ENCODE peak calls at places on chromosomes 6 and 20, in nine cellular contexts. E is lower lobe of right lung; Y is WERI-Rb-1; Z is keratinocyte; N is CD8-positive, alpha-beta T cell; G is glutamatergic neuron; D is nephron progenitor cell; V is omental fat pad; L is endodermal cell. K is an unnamed sample.

GRCh38 chr6:100232791-100233573 is 231.7 kb downstream of the SIM1 start:
- DNase-seq in E (no peak), Y (no peak), Z (no peak), N (no peak), G (no peak), D (no peak), V (no peak), L (no peak), K (peak; percentile 8)

GRCh38 chr20:58148891-58149290 is 79.6 kb downstream of the ANKRD60 start:
- DNase-seq in E (no peak), Y (no peak), Z (no peak), N (no peak), G (no peak), D (no peak), V (no peak), L (no peak), K (no peak)

GRCh38 chr6:127031511-127031910 is 87.0 kb upstream of the RSPO3 start:
- DNase-seq in E (no peak), Y (no peak), Z (no peak), N (no peak), G (no peak), D (no peak), V (no peak), L (no peak), K (no peak)

GRCh38 chr6:16712931-16713484 is 48.3 kb downstream of the ATXN1 start:
- DNase-seq in E (peak; percentile 77), Y (no peak), Z (peak; percentile 76), N (no peak), G (no peak), D (no peak), V (no peak), L (peak; percentile 52), K (peak; percentile 36)

GRCh38 chr6:134079406-134079921 is 27.0 kb upstream of the SLC2A12 start:
- DNase-seq in E (no peak), Y (no peak), Z (no peak), N (no peak), G (no peak), D (no peak), V (no peak), L (no peak), K (no peak)

GRCh38 chr6:7911345-7911725 is 747 bp upstream of the TXNDC5 start:
- DNase-seq in E (no peak), Y (no peak), Z (peak; percentile 26), N (no peak), G (no peak), D (no peak), V (no peak), L (peak; percentile 54), K (no peak)

GRCh38 chr6:131914234-131914633 is 36.9 kb downstream of the CCN2 start:
- DNase-seq in E (no peak), Y (no peak), Z (no peak), N (no peak), G (no peak), D (no peak), V (no peak), L (no peak), K (no peak)

GRCh38 chr6:1285589-1286340 is 26.1 kb upstream of the FOXQ1 start:
- DNase-seq in E (no peak), Y (no peak), Z (no peak), N (no peak), G (no peak), D (no peak), V (no peak), L (no peak), K (no peak)

GRCh38 chr6:4008324-4009047 is 70.5 kb downstream of the FAM217A start:
- DNase-seq in E (no peak), Y (no peak), Z (peak; percentile 33), N (no peak), G (no peak), D (no peak), V (no peak), L (no peak), K (peak; percentile 16)

GRCh38 chr6:35419431-35419830 is 32.7 kb upstream of the FANCE start:
- DNase-seq in E (no peak), Y (peak; percentile 60), Z (no peak), N (no peak), G (no peak), D (no peak), V (no peak), L (peak; percentile 54), K (no peak)
- TF ChIP-seq CTCF in E (no peak), Y (peak; percentile 87), Z (no peak), N (no peak), G (no peak), D (peak; percentile 21), V (no peak), L (peak; percentile 63), K (no peak)

GRCh38 chr6:51494342-51494741 is 593.1 kb downstream of the PKHD1 start:
- DNase-seq in E (no peak), Y (peak; percentile 21), Z (no peak), N (no peak), G (no peak), D (no peak), V (no peak), L (peak; percentile 44), K (no peak)
- TF ChIP-seq CTCF in E (no peak), Y (peak; percentile 68), Z (peak; percentile 49), N (no peak), G (peak; percentile 64), D (peak; percentile 27), V (no peak), L (peak; percentile 68), K (peak; percentile 39)

GRCh38 chr6:28769626-28770402 is 154.0 kb downstream of the TRIM27 start:
- DNase-seq in E (no peak), Y (peak; percentile 63), Z (no peak), N (no peak), G (no peak), D (peak; percentile 56), V (no peak), L (peak; percentile 85), K (peak; percentile 65)
- TF ChIP-seq CTCF in E (no peak), Y (peak; percentile 44), Z (peak; percentile 35), N (no peak), G (no peak), D (no peak), V (no peak), L (peak; percentile 60), K (peak; percentile 34)

DNA sequence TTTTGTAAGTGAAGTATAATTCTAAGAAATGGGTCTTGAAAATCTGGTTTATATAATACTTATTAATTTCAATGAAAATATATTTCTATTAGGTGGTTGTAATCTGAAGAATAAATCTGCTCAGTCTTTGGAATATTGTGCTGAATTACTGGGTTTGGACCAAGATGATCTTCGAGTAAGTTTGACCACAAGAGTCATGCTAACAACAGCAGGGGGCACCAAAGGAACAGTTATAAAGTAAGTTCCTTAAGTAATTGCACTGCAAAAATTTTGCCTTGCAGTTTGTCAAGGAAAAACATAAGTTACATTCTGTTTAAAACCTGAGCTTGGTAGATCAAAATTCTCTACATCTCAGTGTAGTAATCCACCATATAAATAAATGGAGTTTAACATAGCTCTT is 106.0 kb downstream of the MYO6 start:
- DNase-seq in E (no peak), Y (peak; percentile 35), Z (peak; percentile 4), N (no peak), G (no peak), D (peak; percentile 37), V (no peak), L (no peak), K (peak; percentile 42)
- TF ChIP-seq CTCF in E (peak; percentile 61), Y (peak; percentile 37), Z (peak; percentile 35), N (no peak), G (peak; percentile 32), D (peak; percentile 56), V (no peak), L (peak; percentile 74), K (peak; percentile 39)

GRCh38 chr20:957544-957943 is 41.4 kb upstream of the ANGPT4 start:
- DNase-seq in E (no peak), Y (no peak), Z (no peak), N (no peak), G (no peak), D (no peak), V (no peak), L (no peak), K (no peak)
- TF ChIP-seq CTCF in E (no peak), Y (peak; percentile 24), Z (no peak), N (no peak), G (peak; percentile 48), D (no peak), V (no peak), L (peak; percentile 50), K (no peak)

GRCh38 chr6:122286512-122286911 is 112.9 kb upstream of the HSF2 start:
- DNase-seq in E (no peak), Y (no peak), Z (no peak), N (no peak), G (no peak), D (no peak), V (no peak), L (no peak), K (no peak)
- TF ChIP-seq CTCF in E (no peak), Y (no peak), Z (no peak), N (no peak), G (no peak), D (no peak), V (no peak), L (no peak), K (no peak)

DNA sequence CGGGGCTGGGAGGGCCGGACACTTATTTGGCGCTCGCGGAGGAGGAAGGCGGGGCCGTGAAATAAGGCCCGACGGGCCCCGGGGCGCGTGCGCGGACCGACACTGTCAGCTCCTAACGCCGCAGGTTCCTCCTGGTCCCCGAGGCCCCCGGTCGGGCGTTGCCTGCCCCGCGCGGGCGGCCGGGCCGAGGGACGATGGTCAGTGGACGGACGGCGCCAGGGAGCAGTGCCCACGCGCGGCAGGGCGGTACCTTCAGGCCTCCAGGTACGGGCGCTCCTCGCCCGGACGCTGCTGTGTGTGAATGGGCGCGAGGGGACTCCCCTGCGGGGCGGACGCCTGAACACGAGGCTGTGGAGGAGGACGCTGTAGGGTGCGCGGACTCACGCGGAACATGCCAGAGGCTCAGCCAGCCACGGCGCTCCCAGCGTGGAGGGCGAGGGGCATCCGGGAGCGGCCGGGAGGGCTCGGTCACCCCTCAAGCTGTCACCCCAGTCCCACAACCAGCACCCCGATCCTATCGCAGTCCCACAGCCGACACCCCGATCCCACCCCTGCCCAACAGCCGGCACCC is 313 bp upstream of the GMEB2 start:
- DNase-seq in E (peak; percentile 97), Y (peak; percentile 93), Z (peak; percentile 54), N (peak; percentile 94), G (peak; percentile 93), D (no peak), V (peak; percentile 71), L (peak; percentile 96), K (peak; percentile 99)
- TF ChIP-seq CTCF in E (no peak), Y (no peak), Z (no peak), N (no peak), G (no peak), D (no peak), V (no peak), L (no peak), K (no peak)

K was measured in Calu3.